ENCODE peak calls at places on chromosomes 6 and 20, in five cellular contexts. E is K562, A is H1, H is GM12878, O is GM12892. S is an unnamed sample.

GRCh38 chr6:22041797-22042489 is 254.9 kb downstream of the PRL start:
- DNase-seq in E (no peak), A (no peak), H (no peak), O (no peak), S (no peak)

GRCh38 chr20:7916648-7917047 is 23.6 kb downstream of the HAO1 start:
- DNase-seq in E (no peak), A (no peak), H (no peak), O (no peak), S (no peak)

GRCh38 chr20:12072221-12072944 is 154.7 kb downstream of the BTBD3 start:
- DNase-seq in E (no peak), A (no peak), H (no peak), O (no peak), S (no peak)

GRCh38 chr20:25623225-25623735 is 534 bp downstream of the NANP start:
- DNase-seq in E (peak), A (peak), H (peak), O (peak), S (no peak)

GRCh38 chr20:3238616-3239025 is 369 bp downstream of the SLC4A11 start:
- DNase-seq in E (peak), A (no peak), H (no peak), O (peak), S (peak)

GRCh38 chr6:12111271-12111670 is 99.2 kb downstream of the HIVEP1 start:
- DNase-seq in E (no peak), A (no peak), H (no peak), O (no peak), S (no peak)

GRCh38 chr6:79810153-79810806 is 137.1 kb downstream of the ELOVL4 start:
- DNase-seq in E (no peak), A (no peak), H (no peak), O (no peak), S (no peak)

GRCh38 chr20:58044286-58044685 is 184.2 kb downstream of the ANKRD60 start:
- DNase-seq in E (no peak), A (peak), H (no peak), O (no peak), S (no peak)

GRCh38 chr20:10219452-10219791 is 792 bp downstream of the SNAP25 start:
- DNase-seq in E (peak), A (peak), H (no peak), O (peak), S (peak)

GRCh38 chr20:38272398-38272797 is 11.9 kb upstream of the KIAA1755 start:
- DNase-seq in E (no peak), A (no peak), H (no peak), O (no peak), S (no peak)

GRCh38 chr6:126252154-126252553 is 87.8 kb upstream of the CENPW start:
- DNase-seq in E (peak), A (no peak), H (no peak), O (no peak), S (no peak)

GRCh38 chr20:6590891-6591679 is 176.4 kb upstream of the BMP2 start:
- DNase-seq in E (no peak), A (no peak), H (no peak), O (no peak), S (no peak)

GRCh38 chr6:161598896-161599295 is 325.0 kb upstream of the AGPAT4 start:
- DNase-seq in E (no peak), A (no peak), H (no peak), O (no peak), S (no peak)

GRCh38 chr6:130796313-130796905 is 30.8 kb upstream of the SMLR1 start:
- DNase-seq in E (no peak), A (no peak), H (no peak), O (no peak), S (no peak)

GRCh38 chr6:134675110-134676038 is 274.5 kb downstream of the ALDH8A1 start:
- DNase-seq in E (no peak), A (no peak), H (no peak), O (no peak), S (no peak)

GRCh38 chr6:120378582-120379220 is 955.6 kb downstream of the TBC1D32 start:
- DNase-seq in E (peak), A (no peak), H (no peak), O (no peak), S (no peak)

GRCh38 chr20:62749851-62750445 is 41.3 kb downstream of the NTSR1 start:
- DNase-seq in E (no peak), A (no peak), H (no peak), O (no peak), S (no peak)

GRCh38 chr20:58691405-58691772 is 1.2 kb upstream of the NPEPL1 start:
- DNase-seq in E (no peak), A (peak), H (no peak), O (no peak), S (no peak)

GRCh38 chr6:10526156-10526555 is 5.0 kb downstream of the GCNT2 start:
- DNase-seq in E (no peak), A (no peak), H (no peak), O (no peak), S (no peak)

GRCh38 chr6:108166664-108167448 is 1.0 kb downstream of the NR2E1 start:
- DNase-seq in E (no peak), A (no peak), H (no peak), O (no peak), S (no peak)

GRCh38 chr20:61477366-61477966 is 225.4 kb downstream of the CDH4 start:
- DNase-seq in E (peak), A (no peak), H (no peak), O (no peak), S (no peak)

GRCh38 chr20:34350095-34350494 is 13.0 kb upstream of the ITCH start:
- DNase-seq in E (no peak), A (no peak), H (no peak), O (no peak), S (no peak)

GRCh38 chr6:96621983-96622382 is 59.1 kb downstream of the FHL5 start:
- DNase-seq in E (no peak), A (no peak), H (no peak), O (no peak), S (no peak)

GRCh38 chr6:149723771-149724417 is 6.0 kb upstream of the LATS1 start:
- DNase-seq in E (peak), A (no peak), H (no peak), O (no peak), S (peak)

GRCh38 chr6:87806098-87806497 is 104.1 kb upstream of the AKIRIN2 start:
- DNase-seq in E (no peak), A (no peak), H (no peak), O (no peak), S (no peak)

GRCh38 chr6:52399511-52400315 is 20.4 kb upstream of the EFHC1 start:
- DNase-seq in E (peak), A (no peak), H (no peak), O (no peak), S (no peak)

GRCh38 chr6:149335924-149336323 is 18.4 kb downstream of the TAB2 start:
- DNase-seq in E (no peak), A (no peak), H (no peak), O (no peak), S (no peak)

GRCh38 chr6:169981051-169981450 is 229.6 kb downstream of the ERMARD start:
- DNase-seq in E (no peak), A (no peak), H (no peak), O (no peak), S (no peak)
- TF ChIP-seq TAF1 in E (no peak), A (no peak), H (no peak), O (no peak), S (no peak)

GRCh38 chr20:54398814-54399213 is 76.6 kb upstream of the DOK5 start:
- DNase-seq in E (no peak), A (no peak), H (no peak), O (no peak), S (no peak)

GRCh38 chr20:54397292-54398155 is 77.9 kb upstream of the DOK5 start:
- DNase-seq in E (no peak), A (no peak), H (no peak), O (no peak), S (no peak)
- TF ChIP-seq TAF1 in E (no peak), A (no peak), H (no peak), O (no peak), S (no peak)

GRCh38 chr6:36797055-36797454 is 42.2 kb downstream of the CPNE5 start:
- DNase-seq in E (no peak), A (no peak), H (no peak), O (no peak), S (no peak)

GRCh38 chr6:36794704-36795065 is 44.6 kb downstream of the CPNE5 start:
- DNase-seq in E (no peak), A (no peak), H (no peak), O (no peak), S (no peak)

GRCh38 chr6:36793296-36793912 is 45.8 kb downstream of the CPNE5 start:
- DNase-seq in E (no peak), A (no peak), H (no peak), O (no peak), S (no peak)

GRCh38 chr6:36791553-36792171 is 47.6 kb downstream of the CPNE5 start:
- DNase-seq in E (no peak), A (no peak), H (no peak), O (no peak), S (no peak)

DNA sequence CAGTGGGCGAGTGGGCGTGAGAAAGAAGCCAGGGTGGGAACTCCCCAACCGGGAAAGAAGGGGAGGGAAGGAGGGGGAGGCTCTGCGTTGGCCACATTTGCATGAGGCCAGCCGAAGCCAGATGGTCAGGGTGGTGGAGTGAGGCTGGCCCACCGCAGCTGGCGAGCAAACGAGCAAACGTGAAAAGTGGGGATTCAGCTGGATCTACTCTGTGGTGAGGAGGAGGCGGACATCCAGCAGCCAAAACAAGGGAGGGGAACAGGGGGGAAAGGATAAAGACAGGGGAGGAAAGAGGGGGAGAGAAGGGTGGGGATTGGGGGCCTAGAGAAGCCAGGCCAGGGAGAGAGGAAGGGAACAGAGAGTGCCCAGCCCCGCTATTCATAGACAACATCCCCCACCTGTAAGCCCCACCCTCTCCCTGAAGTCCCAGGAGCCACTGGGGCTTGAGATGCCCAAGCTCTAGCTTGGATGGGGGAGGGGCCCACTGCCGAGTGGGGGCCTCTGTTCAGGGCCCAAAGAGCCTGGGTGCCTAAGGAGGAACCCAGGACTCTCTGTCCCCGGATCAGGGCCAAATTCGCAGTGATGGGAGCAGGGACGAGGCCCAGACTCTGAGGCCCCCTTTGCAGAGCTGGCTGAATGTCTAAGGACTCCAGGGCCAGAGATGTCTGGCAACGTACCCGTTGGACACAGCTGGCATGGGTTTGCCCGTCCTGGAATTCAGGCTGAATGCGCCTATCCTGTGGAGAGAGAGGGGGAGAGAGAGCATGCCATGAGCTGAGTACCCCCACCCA is 45.1 kb downstream of the CPNE5 start:
- DNase-seq in E (no peak), A (no peak), H (no peak), O (no peak), S (no peak)
- TF ChIP-seq TAF1 in E (no peak), A (no peak), H (no peak), O (no peak), S (no peak)

GRCh38 chr6:33700391-33701050 is 11.0 kb downstream of the UQCC2 start:
- DNase-seq in E (peak), A (peak), H (no peak), O (peak), S (no peak)

GRCh38 chr6:33704215-33704817 is 7.2 kb downstream of the UQCC2 start:
- DNase-seq in E (no peak), A (no peak), H (no peak), O (no peak), S (no peak)

GRCh38 chr6:33699739-33700138 is 11.8 kb downstream of the UQCC2 start:
- DNase-seq in E (no peak), A (no peak), H (no peak), O (no peak), S (no peak)

GRCh38 chr6:33705268-33705885 is 6.1 kb downstream of the UQCC2 start:
- DNase-seq in E (no peak), A (no peak), H (no peak), O (no peak), S (no peak)

DNA sequence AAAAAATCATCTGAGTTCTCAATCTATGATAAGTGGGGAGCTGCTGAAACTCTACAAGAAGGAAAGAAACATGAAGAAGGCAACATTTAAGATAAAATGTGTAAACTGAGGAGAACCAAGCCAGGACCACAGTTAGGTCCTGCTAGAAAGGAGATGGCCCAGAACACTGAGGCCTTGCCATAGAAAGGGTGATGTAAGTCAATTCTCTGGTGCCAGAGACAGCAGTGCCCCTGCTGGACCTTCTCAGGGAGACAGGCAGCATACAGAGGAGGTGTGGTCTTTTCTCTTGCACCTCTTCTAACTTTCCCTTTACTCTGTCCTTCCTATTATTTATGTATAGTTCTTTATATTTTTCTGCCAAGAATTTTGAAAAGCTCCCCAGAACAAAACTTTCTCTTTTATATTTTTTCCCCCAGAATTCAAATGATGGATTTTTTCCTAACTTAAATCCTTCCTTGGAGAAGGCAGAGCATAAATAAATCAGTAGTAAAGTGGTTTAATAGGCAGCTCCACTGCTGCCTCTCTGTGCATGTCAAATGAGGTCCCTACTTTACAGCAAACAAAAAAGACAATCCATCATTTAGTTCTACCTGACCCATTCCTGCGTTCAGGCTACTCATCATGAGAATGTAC is 9.0 kb downstream of the UQCC2 start:
- DNase-seq in E (peak), A (no peak), H (no peak), O (no peak), S (no peak)
- TF ChIP-seq TAF1 in E (no peak), A (no peak), H (no peak), O (no peak), S (no peak)

DNA sequence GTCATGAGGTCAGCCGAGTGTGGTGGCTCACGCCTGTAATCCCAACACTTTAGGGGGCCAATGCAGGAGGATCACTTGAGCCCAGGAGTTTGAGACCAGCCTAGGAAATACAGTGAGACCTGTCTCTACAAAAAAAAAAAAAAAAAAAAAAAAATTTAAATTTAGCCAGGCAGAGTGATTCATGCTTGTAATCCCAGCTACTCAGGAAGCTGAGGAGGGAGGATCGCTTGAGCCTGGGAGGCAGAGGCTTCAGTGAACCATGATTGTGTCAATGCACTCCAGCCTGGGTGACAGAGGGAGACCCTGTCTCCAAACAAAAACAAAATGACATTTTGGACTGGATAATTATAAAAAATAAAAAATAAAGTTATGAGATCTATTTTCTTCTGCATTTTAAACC is 56.2 kb downstream of the ADGRF1 start:
- DNase-seq in E (no peak), A (no peak), H (no peak), O (no peak), S (no peak)
- TF ChIP-seq TAF1 in E (no peak), A (no peak), H (no peak), O (no peak), S (no peak)

GRCh38 chr6:36577298-36577697 is 16.9 kb upstream of the SRSF3 start:
- DNase-seq in E (peak), A (no peak), H (no peak), O (no peak), S (no peak)
- TF ChIP-seq TAF1 in E (no peak), A (no peak), H (no peak), O (no peak), S (no peak)